ENCODE peak calls at places on chromosomes 7 and 10, in five cellular contexts. One of them, this sample, is unnamed.

GRCh38 chr10:37865957-37866671 is 8.7 kb upstream of the ZNF248 start:
- DNase-seq in brain microvascular endothelial cell: no peak
- DNase-seq in AG10803: no peak
- DNase-seq in body of pancreas: no peak
- DNase-seq in foreskin fibroblast: no peak
- DNase-seq in this sample: no peak

GRCh38 chr10:120975072-120975910 is 124.1 kb downstream of the WDR11 start:
- DNase-seq in brain microvascular endothelial cell: no peak
- DNase-seq in foreskin fibroblast: no peak
- DNase-seq in body of pancreas: no peak
- DNase-seq in AG10803: no peak
- DNase-seq in this sample: no peak

GRCh38 chr7:23594879-23595604 is 2.1 kb upstream of the CCDC126 start:
- DNase-seq in body of pancreas: no peak
- DNase-seq in foreskin fibroblast: no peak
- DNase-seq in AG10803: no peak
- DNase-seq in brain microvascular endothelial cell: no peak
- DNase-seq in this sample: peak

GRCh38 chr7:114660007-114660406 is 245.4 kb downstream of the FOXP2 start:
- DNase-seq in body of pancreas: no peak
- DNase-seq in brain microvascular endothelial cell: no peak
- DNase-seq in AG10803: no peak
- DNase-seq in foreskin fibroblast: no peak
- DNase-seq in this sample: no peak

GRCh38 chr10:62885656-62886461 is 69.7 kb upstream of the EGR2 start:
- DNase-seq in body of pancreas: no peak
- DNase-seq in AG10803: peak
- DNase-seq in foreskin fibroblast: peak
- DNase-seq in brain microvascular endothelial cell: peak
- DNase-seq in this sample: peak

GRCh38 chr7:125357681-125358440 is 428.2 kb upstream of the POT1 start:
- DNase-seq in foreskin fibroblast: no peak
- DNase-seq in AG10803: no peak
- DNase-seq in body of pancreas: no peak
- DNase-seq in brain microvascular endothelial cell: peak
- DNase-seq in this sample: no peak

GRCh38 chr10:14573666-14574261 is 200.9 kb downstream of the FAM107B start:
- DNase-seq in brain microvascular endothelial cell: peak
- DNase-seq in foreskin fibroblast: peak
- DNase-seq in AG10803: peak
- DNase-seq in body of pancreas: no peak
- DNase-seq in this sample: peak

GRCh38 chr10:106711313-106711906 is 453.1 kb downstream of the SORCS1 start:
- DNase-seq in body of pancreas: peak
- DNase-seq in brain microvascular endothelial cell: no peak
- DNase-seq in foreskin fibroblast: peak
- DNase-seq in AG10803: no peak
- DNase-seq in this sample: peak

GRCh38 chr7:88217675-88218427 is 2.0 kb downstream of the SRI start:
- DNase-seq in body of pancreas: no peak
- DNase-seq in brain microvascular endothelial cell: no peak
- DNase-seq in AG10803: no peak
- DNase-seq in foreskin fibroblast: no peak
- DNase-seq in this sample: no peak

GRCh38 chr10:103806376-103807320 is 48.7 kb downstream of the SH3PXD2A start:
- DNase-seq in AG10803: no peak
- DNase-seq in body of pancreas: no peak
- DNase-seq in foreskin fibroblast: no peak
- DNase-seq in brain microvascular endothelial cell: no peak
- DNase-seq in this sample: no peak

GRCh38 chr7:55020481-55020871 is 1.7 kb downstream of the EGFR start:
- DNase-seq in foreskin fibroblast: no peak
- DNase-seq in AG10803: peak
- DNase-seq in body of pancreas: peak
- DNase-seq in brain microvascular endothelial cell: peak
- DNase-seq in this sample: peak

GRCh38 chr7:77989981-77990566 is 191.5 kb downstream of the PHTF2 start:
- DNase-seq in AG10803: no peak
- DNase-seq in foreskin fibroblast: no peak
- DNase-seq in body of pancreas: no peak
- DNase-seq in brain microvascular endothelial cell: no peak
- DNase-seq in this sample: peak
- TF ChIP-seq CTCF in AG10803: no peak
- TF ChIP-seq CTCF in foreskin fibroblast: no peak
- TF ChIP-seq CTCF in body of pancreas: no peak
- TF ChIP-seq CTCF in brain microvascular endothelial cell: peak
- TF ChIP-seq CTCF in this sample: no peak

GRCh38 chr7:64625114-64626082 is 40.5 kb upstream of the ZNF107 start:
- DNase-seq in AG10803: no peak
- DNase-seq in body of pancreas: no peak
- DNase-seq in brain microvascular endothelial cell: no peak
- DNase-seq in foreskin fibroblast: no peak
- DNase-seq in this sample: no peak
- TF ChIP-seq CTCF in AG10803: peak
- TF ChIP-seq CTCF in body of pancreas: peak
- TF ChIP-seq CTCF in brain microvascular endothelial cell: peak
- TF ChIP-seq CTCF in foreskin fibroblast: peak
- TF ChIP-seq CTCF in this sample: peak

GRCh38 chr10:80460399-80461207 is 6.5 kb downstream of the TSPAN14 start:
- DNase-seq in AG10803: peak
- DNase-seq in body of pancreas: peak
- DNase-seq in foreskin fibroblast: peak
- DNase-seq in brain microvascular endothelial cell: no peak
- DNase-seq in this sample: peak

GRCh38 chr10:80457554-80458262 is 3.6 kb downstream of the TSPAN14 start:
- DNase-seq in brain microvascular endothelial cell: no peak
- DNase-seq in body of pancreas: no peak
- DNase-seq in AG10803: no peak
- DNase-seq in foreskin fibroblast: no peak
- DNase-seq in this sample: no peak

GRCh38 chr10:80459047-80459865 is 5.1 kb downstream of the TSPAN14 start:
- DNase-seq in body of pancreas: peak
- DNase-seq in foreskin fibroblast: peak
- DNase-seq in brain microvascular endothelial cell: no peak
- DNase-seq in AG10803: peak
- DNase-seq in this sample: peak

GRCh38 chr10:80458638-80459037 is 4.5 kb downstream of the TSPAN14 start:
- DNase-seq in brain microvascular endothelial cell: no peak
- DNase-seq in body of pancreas: no peak
- DNase-seq in AG10803: peak
- DNase-seq in foreskin fibroblast: no peak
- DNase-seq in this sample: no peak

DNA sequence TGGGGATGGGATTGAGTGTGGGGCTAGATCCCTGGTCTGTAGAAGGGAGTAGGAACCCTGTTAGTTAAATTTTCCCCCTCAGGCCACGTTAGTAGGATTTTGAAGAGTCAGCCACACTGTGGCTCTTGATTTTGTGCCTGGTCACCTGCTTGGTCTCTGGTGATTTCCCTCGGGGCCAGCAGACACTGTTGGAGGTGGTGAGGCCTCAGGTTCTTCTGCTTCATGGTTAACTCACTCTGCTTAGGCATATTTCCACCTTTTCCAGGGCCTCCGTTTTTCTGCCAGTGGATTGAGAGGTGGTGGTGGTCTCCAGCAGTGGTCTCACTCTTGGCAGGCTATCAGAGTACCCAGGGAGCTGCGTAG is 4.1 kb downstream of the TSPAN14 start:
- DNase-seq in AG10803: no peak
- DNase-seq in brain microvascular endothelial cell: no peak
- DNase-seq in body of pancreas: no peak
- DNase-seq in foreskin fibroblast: no peak
- DNase-seq in this sample: no peak
- TF ChIP-seq CTCF in AG10803: no peak
- TF ChIP-seq CTCF in brain microvascular endothelial cell: no peak
- TF ChIP-seq CTCF in body of pancreas: no peak
- TF ChIP-seq CTCF in foreskin fibroblast: no peak
- TF ChIP-seq CTCF in this sample: no peak

DNA sequence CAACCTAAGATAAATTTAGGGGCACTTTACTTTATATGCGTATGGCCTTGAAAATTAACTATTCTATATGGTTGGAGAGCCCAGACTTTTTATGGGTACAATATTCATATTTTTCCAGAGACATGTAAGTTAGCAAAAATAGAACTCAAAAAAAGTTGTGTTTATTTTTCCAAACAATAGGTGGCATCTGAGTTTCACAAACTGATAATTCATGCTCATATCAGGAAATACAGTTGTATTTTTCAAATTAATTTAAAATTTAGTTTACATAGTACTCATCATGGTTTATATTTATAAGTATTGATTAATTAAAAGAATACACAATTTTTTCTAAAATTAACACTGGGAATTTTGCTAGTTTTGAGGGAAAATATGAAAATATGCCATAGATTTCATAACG is 34.6 kb downstream of the ANKRD7 start:
- DNase-seq in body of pancreas: no peak
- DNase-seq in foreskin fibroblast: no peak
- DNase-seq in brain microvascular endothelial cell: no peak
- DNase-seq in AG10803: no peak
- DNase-seq in this sample: no peak
- TF ChIP-seq CTCF in body of pancreas: peak
- TF ChIP-seq CTCF in foreskin fibroblast: no peak
- TF ChIP-seq CTCF in brain microvascular endothelial cell: no peak
- TF ChIP-seq CTCF in AG10803: no peak
- TF ChIP-seq CTCF in this sample: peak

DNA sequence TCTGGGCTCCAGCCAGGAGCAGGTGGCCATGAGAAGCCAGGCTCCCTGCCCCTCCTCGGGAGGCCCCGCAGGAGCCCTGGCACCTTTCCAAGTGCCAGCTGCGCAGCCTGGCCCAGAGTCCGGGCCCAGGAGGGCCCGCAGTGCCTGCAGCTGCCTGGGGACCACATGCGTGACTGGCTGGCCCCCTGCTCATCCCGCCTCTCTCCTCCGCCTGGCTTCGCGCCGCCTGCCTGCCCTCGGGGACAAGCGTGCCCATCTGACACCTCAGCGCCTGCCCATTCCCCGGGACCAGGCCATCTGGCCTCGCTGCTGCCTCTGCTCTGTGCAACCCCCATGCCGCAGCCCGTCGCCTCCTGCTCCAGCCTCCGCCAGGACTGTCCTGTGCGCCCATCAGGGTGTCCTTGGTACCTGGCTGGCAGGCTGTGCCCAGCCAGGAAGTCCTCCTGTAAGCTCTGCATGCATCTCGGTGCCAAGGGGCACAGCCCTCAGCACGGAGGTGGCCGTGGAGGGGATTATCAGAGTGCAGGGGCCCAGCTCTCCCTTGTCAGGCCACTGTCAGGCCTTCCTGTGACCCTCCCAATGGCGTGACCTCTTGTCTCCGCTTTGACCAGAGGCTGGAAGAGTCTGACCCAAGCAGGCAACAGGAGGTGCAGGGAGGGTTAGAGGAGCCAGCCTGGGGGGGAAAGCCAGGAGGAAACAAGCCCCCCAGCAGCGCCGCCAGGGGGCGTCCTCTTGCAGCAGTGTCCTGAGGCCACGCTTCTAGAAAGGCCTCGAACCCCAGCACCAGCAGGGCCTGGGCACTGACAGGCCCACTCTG is 50.5 kb downstream of the TMEM209 start:
- DNase-seq in foreskin fibroblast: no peak
- DNase-seq in brain microvascular endothelial cell: no peak
- DNase-seq in AG10803: no peak
- DNase-seq in body of pancreas: peak
- DNase-seq in this sample: peak
- TF ChIP-seq CTCF in foreskin fibroblast: peak
- TF ChIP-seq CTCF in brain microvascular endothelial cell: peak
- TF ChIP-seq CTCF in AG10803: peak
- TF ChIP-seq CTCF in body of pancreas: no peak
- TF ChIP-seq CTCF in this sample: peak

DNA sequence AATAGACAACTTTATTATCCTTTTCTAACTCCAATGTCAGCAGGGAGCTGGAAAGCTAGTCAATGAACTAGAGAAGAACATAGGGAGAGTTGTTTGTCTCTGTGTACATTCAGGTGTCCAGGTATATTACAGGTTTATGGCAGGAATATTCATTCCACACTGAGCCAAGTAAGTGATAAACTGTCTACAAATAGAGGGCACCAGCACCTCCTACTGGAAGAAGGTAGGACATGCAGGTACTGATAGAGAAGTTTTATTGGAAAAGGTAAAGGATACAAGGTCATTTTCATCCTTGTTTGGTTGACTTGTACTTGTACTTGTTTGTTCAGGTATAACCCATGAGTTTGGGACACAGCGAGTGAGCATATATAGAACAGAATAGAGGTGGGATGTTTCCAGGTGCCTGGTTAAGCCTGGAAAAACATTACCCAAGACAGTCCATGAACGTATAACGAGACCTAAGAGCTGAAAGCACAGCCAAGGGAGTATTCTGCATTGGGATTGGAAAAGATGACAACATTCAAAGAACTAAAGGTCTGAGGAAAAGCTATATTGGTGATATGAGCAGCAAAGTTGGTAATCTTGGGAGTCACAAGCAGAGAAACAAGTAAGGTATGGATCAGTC is 61.4 kb upstream of the PPP1R3C start:
- DNase-seq in foreskin fibroblast: no peak
- DNase-seq in brain microvascular endothelial cell: peak
- DNase-seq in body of pancreas: peak
- DNase-seq in AG10803: peak
- DNase-seq in this sample: peak
- TF ChIP-seq CTCF in foreskin fibroblast: peak
- TF ChIP-seq CTCF in brain microvascular endothelial cell: peak
- TF ChIP-seq CTCF in body of pancreas: peak
- TF ChIP-seq CTCF in AG10803: peak
- TF ChIP-seq CTCF in this sample: peak